ENCODE peak calls at places on chromosomes 5 and 9, in four cellular contexts. N is K562, F is HCT116, L is SK-N-SH. A is an unnamed sample.

GRCh38 chr5:458547-459353 is 15.8 kb downstream of the EXOC3 start:
- DNase-seq in L (no peak), N (no peak), F (no peak), A (no peak)

GRCh38 chr9:109726122-109726521 is 53.9 kb upstream of the PALM2AKAP2 start:
- DNase-seq in L (no peak), N (no peak), F (no peak), A (no peak)

GRCh38 chr5:101260857-101261256 is 357.8 kb upstream of the ST8SIA4 start:
- DNase-seq in F (no peak), N (no peak), L (no peak), A (no peak)

GRCh38 chr5:94524841-94525697 is 93.3 kb downstream of the KIAA0825 start:
- DNase-seq in L (peak), F (peak), N (peak), A (peak)

GRCh38 chr9:72931437-72931836 is 21.4 kb downstream of the ALDH1A1 start:
- DNase-seq in L (no peak), F (no peak), N (no peak), A (no peak)

GRCh38 chr5:68217476-68217984 is 2.0 kb downstream of the PIK3R1 start:
- DNase-seq in L (no peak), F (no peak), N (no peak), A (no peak)

GRCh38 chr5:57692582-57693487 is 210.2 kb upstream of the ACTBL2 start:
- DNase-seq in L (no peak), N (peak), F (peak), A (peak)

GRCh38 chr5:147446528-147446927 is 63.3 kb downstream of the DPYSL3 start:
- DNase-seq in L (no peak), F (no peak), N (no peak), A (no peak)

GRCh38 chr5:122704247-122705036 is 70.4 kb upstream of the SNX2 start:
- DNase-seq in N (peak), F (peak), L (peak), A (peak)

GRCh38 chr5:104977530-104977929 is 1414.9 kb upstream of the NUDT12 start:
- DNase-seq in F (no peak), L (no peak), N (no peak), A (peak)

GRCh38 chr9:133994359-133995011 is 2.4 kb upstream of the VAV2 start:
- DNase-seq in N (peak), F (peak), L (peak), A (peak)

GRCh38 chr5:3389471-3390026 is 206.1 kb upstream of the IRX1 start:
- DNase-seq in N (no peak), L (no peak), F (no peak), A (no peak)

GRCh38 chr5:112776301-112776856 is 38.7 kb downstream of the APC start:
- DNase-seq in N (no peak), F (no peak), L (no peak), A (no peak)

GRCh38 chr5:37834542-37835399 is 5.1 kb downstream of the GDNF start:
- DNase-seq in F (no peak), N (no peak), L (peak), A (no peak)

GRCh38 chr9:33628865-33629410 is 104.9 kb downstream of the ANKRD18B start:
- DNase-seq in L (no peak), F (no peak), N (no peak), A (no peak)

GRCh38 chr9:14907360-14907685 is 2.9 kb downstream of the FREM1 start:
- DNase-seq in F (no peak), L (no peak), N (no peak), A (no peak)

GRCh38 chr9:95626885-95627558 is 110.3 kb upstream of the PTCH1 start:
- DNase-seq in F (no peak), L (no peak), N (no peak), A (no peak)

GRCh38 chr5:125348936-125349335 is 602.5 kb upstream of the ZNF608 start:
- DNase-seq in N (no peak), F (no peak), L (no peak), A (no peak)

GRCh38 chr5:92505145-92505544 is 1075.9 kb downstream of the NR2F1-AS1 start:
- DNase-seq in N (no peak), F (no peak), L (no peak), A (no peak)

GRCh38 chr5:110401881-110402280 is 324.6 kb downstream of the TMEM232 start:
- DNase-seq in N (no peak), L (no peak), F (no peak), A (no peak)

GRCh38 chr5:147869112-147869511 is 9.4 kb upstream of the SCGB3A2 start:
- DNase-seq in N (no peak), F (no peak), L (no peak), A (no peak)

GRCh38 chr9:119349548-119349947 is 19.7 kb downstream of the BRINP1 start:
- DNase-seq in F (no peak), L (no peak), N (no peak), A (no peak)

GRCh38 chr5:64301566-64301965 is 135.9 kb downstream of the RNF180 start:
- DNase-seq in L (no peak), N (no peak), F (no peak), A (no peak)

GRCh38 chr5:136192015-136192525 is 892 bp downstream of the SMIM32 start:
- DNase-seq in L (peak), N (no peak), F (no peak), A (no peak)

GRCh38 chr5:151683936-151684586 is 2.7 kb downstream of the SPARC start:
- DNase-seq in N (no peak), F (no peak), L (no peak), A (no peak)

GRCh38 chr5:107893642-107894041 is 222.9 kb upstream of the EFNA5 start:
- DNase-seq in F (peak), L (no peak), N (no peak), A (no peak)

GRCh38 chr9:115133649-115134048 is 15.7 kb upstream of the TNC start:
- DNase-seq in N (no peak), L (no peak), F (no peak), A (no peak)

GRCh38 chr9:127979015-127979332 is 1.8 kb downstream of the EEIG1 start:
- DNase-seq in F (no peak), L (no peak), N (no peak), A (no peak)

GRCh38 chr9:85949591-85950335 is 8.8 kb downstream of the NAA35 start:
- DNase-seq in L (no peak), F (no peak), N (no peak), A (no peak)

GRCh38 chr5:119290161-119290569 is 65.7 kb upstream of the TNFAIP8 start:
- DNase-seq in N (no peak), F (no peak), L (no peak), A (no peak)
- TF ChIP-seq ELF1 in N (no peak), F (no peak), L (no peak), A (no peak)

DNA sequence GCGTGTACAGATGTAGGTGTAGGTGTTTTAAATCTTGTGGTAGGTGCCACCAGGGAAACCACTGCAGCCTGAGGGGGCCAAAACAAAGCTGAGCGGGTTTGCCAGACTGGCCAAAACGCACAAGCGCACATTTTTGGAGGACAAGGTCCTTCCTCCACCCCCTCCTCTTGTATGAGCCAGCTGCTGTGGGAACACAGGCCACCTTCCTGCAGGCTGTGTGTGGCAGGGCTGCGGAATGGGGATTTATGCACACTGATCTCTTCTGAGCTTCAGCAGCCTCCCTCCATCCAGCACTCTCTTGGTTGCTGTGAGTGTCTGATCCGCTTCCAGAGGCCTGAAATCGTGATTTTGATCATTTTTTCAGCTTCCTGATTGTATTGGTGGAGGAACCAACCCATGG is 22.4 kb downstream of the ZBTB43 start:
- DNase-seq in L (no peak), F (no peak), N (no peak), A (no peak)
- TF ChIP-seq ELF1 in L (no peak), F (no peak), N (no peak), A (no peak)

DNA sequence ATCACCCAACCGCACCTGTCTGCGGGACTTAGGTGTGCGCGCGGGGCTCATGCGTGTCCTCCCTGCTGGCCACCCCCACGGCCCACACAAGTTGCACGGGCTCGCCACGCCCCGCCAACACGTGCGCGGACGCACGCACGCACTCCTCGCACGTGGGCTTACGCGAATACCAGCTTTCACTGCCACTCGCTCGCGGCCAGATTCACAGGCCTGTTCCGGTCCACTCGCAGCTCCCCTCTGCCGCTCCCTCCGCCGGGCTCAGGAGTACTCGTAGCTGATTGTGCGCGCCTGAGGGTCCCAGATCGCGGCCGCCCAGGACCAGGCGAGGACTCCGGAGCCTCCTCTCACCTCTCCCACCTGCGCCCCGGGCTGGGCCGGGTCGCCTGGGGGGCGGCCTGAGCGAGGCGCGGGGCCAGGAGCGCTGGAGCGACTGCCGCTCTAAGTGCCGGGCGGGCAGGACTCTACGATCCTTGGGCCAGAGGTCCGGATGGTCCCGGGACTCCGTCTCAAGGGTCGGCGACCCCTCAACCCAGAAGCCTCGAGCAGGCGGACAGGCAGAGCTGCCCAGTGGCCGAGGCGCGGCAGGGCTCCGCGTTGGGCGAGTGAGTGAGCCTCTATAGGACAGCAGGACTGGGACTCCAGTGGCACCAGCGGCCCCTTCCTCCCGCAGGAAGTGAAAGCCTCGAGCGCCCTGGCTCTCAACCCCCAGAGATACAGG is 3.4 kb downstream of the PCDHGC5 start:
- DNase-seq in L (no peak), N (no peak), F (no peak), A (no peak)
- TF ChIP-seq ELF1 in L (no peak), N (no peak), F (no peak), A (no peak)

DNA sequence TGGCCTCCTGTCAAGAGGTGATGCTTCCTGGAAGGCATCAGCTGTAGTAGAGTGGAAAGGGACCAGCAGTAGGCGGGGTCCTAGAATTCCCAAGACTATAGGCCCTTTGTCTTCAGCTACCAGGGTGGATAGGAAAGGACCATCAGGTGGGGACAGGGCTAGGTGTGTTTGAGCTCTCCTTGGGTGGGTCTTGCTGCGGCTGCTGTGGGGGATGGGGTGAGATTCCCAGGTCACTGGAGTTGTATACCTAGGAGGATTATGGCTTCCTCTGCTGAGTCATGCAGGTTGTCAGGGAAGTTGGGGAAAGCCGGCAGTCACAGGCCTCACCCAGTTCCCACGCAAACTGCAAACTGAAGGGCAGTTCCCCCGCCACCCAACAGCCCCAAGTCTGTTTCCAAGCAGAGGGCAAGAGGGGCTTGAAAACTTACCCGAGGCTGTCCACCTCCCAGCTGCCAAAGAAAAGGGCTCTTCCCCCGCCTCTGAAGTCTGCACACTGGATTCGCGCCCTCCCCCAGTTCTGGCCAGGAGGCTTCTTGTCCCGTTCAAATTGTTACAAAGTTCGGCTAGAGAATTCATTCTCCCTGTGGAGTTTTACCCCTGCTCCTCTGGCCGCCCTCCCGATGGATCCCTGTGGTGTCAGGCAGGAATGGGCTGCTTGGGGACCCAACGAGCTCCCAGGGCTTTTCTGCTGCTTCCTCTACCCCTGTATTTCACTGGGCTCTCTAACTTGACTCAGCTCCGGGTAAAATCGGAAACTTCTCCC is 23.0 kb upstream of the ECM2 start:
- DNase-seq in N (no peak), L (no peak), F (no peak), A (no peak)
- TF ChIP-seq ELF1 in N (no peak), L (no peak), F (no peak), A (no peak)

A was measured in HepG2.